ENCODE peak calls at places on chromosomes 12 and 14, in four cellular contexts. B, P, A and G are unnamed samples.

GRCh38 chr12:113422030-113422900 is at the start of gene SDSL:
- DNase-seq in B (peak; percentile 58), P (no peak), A (peak; percentile 80), G (peak; percentile 38)

GRCh38 chr12:49869816-49870500 is 27.1 kb upstream of the BCDIN3D start:
- DNase-seq in P (no peak), A (no peak), B (no peak), G (no peak)

GRCh38 chr14:58533417-58533816 is 104.3 kb upstream of the DACT1 start:
- DNase-seq in B (peak; percentile 57), P (no peak), A (peak; percentile 50), G (no peak)

GRCh38 chr12:89278862-89279261 is 73.4 kb downstream of the DUSP6 start:
- DNase-seq in A (no peak), P (no peak), B (no peak), G (no peak)

GRCh38 chr12:121214171-121214777 is 4.3 kb downstream of the P2RX4 start:
- DNase-seq in A (peak; percentile 34), P (no peak), B (no peak), G (no peak)

GRCh38 chr14:77139540-77140342 is 1.9 kb downstream of the ZDHHC22 start:
- DNase-seq in B (peak; percentile 46), A (no peak), P (no peak), G (peak; percentile 65)

GRCh38 chr14:100476012-100476822 is 111.0 kb downstream of the BEGAIN start:
- DNase-seq in B (no peak), P (no peak), A (peak; percentile 51), G (peak; percentile 67)

GRCh38 chr14:35594616-35595015 is 60.7 kb downstream of the INSM2 start:
- DNase-seq in A (peak; percentile 14), P (no peak), B (no peak), G (no peak)

GRCh38 chr12:105100207-105100985 is 7.1 kb upstream of the WASHC4 start:
- DNase-seq in A (peak; percentile 77), B (no peak), P (no peak), G (no peak)

GRCh38 chr12:93025145-93026103 is 96.3 kb upstream of the EEA1 start:
- DNase-seq in A (peak; percentile 83), P (no peak), B (no peak), G (no peak)

GRCh38 chr14:102829106-102829505 is 51.9 kb downstream of the TRAF3 start:
- DNase-seq in B (no peak), P (no peak), A (peak; percentile 18), G (no peak)

GRCh38 chr12:4031703-4032291 is 158.6 kb upstream of the PARP11 start:
- DNase-seq in A (no peak), P (no peak), B (no peak), G (no peak)

GRCh38 chr14:67856806-67857205 is 37.2 kb downstream of the RAD51B start:
- DNase-seq in P (no peak), B (no peak), A (peak; percentile 4), G (no peak)

GRCh38 chr12:3698218-3698974 is 54.5 kb downstream of the CRACR2A start:
- DNase-seq in B (no peak), P (no peak), A (peak; percentile 94), G (peak; percentile 87)

GRCh38 chr14:84482256-84483071 is 1047.5 kb upstream of the FLRT2 start:
- DNase-seq in A (peak; percentile 40), B (no peak), P (no peak), G (no peak)

GRCh38 chr12:28121899-28122655 is 68.2 kb upstream of the CCDC91 start:
- DNase-seq in B (no peak), P (no peak), A (no peak), G (no peak)

GRCh38 chr12:78698747-78699146 is 165.8 kb upstream of the SYT1 start:
- DNase-seq in P (no peak), B (no peak), A (peak; percentile 21), G (no peak)

GRCh38 chr12:132356686-132357622 is 27.6 kb upstream of the GALNT9 start:
- DNase-seq in B (peak; percentile 33), P (no peak), A (peak; percentile 5), G (no peak)